ENCODE peak calls at places on chromosomes 5 and 9, in nine cellular contexts. One of them, this sample, is unnamed.

GRCh38 chr5:143758750-143759149 is 53.2 kb upstream of the HMHB1 start:
- DNase-seq in tibial nerve: no peak
- DNase-seq in OCI-LY7: no peak
- DNase-seq in CD8-positive, alpha-beta memory T cell: no peak
- DNase-seq in psoas muscle: no peak
- DNase-seq in heart left ventricle: no peak
- DNase-seq in GM23338: no peak
- DNase-seq in transverse colon: no peak
- DNase-seq in CD4-positive, CD25-positive, alpha-beta regulatory T cell: no peak
- DNase-seq in this sample: peak

GRCh38 chr9:23361096-23361495 is 464.9 kb downstream of the ELAVL2 start:
- DNase-seq in tibial nerve: no peak
- DNase-seq in OCI-LY7: no peak
- DNase-seq in CD8-positive, alpha-beta memory T cell: no peak
- DNase-seq in psoas muscle: no peak
- DNase-seq in heart left ventricle: no peak
- DNase-seq in GM23338: no peak
- DNase-seq in transverse colon: no peak
- DNase-seq in CD4-positive, CD25-positive, alpha-beta regulatory T cell: no peak
- DNase-seq in this sample: no peak

GRCh38 chr9:14216612-14217194 is 97.2 kb downstream of the NFIB start:
- DNase-seq in tibial nerve: no peak
- DNase-seq in OCI-LY7: no peak
- DNase-seq in CD8-positive, alpha-beta memory T cell: no peak
- DNase-seq in psoas muscle: no peak
- DNase-seq in heart left ventricle: no peak
- DNase-seq in GM23338: no peak
- DNase-seq in transverse colon: no peak
- DNase-seq in CD4-positive, CD25-positive, alpha-beta regulatory T cell: no peak
- DNase-seq in this sample: no peak

GRCh38 chr9:129811967-129812363 is 9.0 kb downstream of the TOR1B start:
- DNase-seq in tibial nerve: no peak
- DNase-seq in OCI-LY7: peak
- DNase-seq in CD8-positive, alpha-beta memory T cell: no peak
- DNase-seq in psoas muscle: no peak
- DNase-seq in heart left ventricle: no peak
- DNase-seq in GM23338: no peak
- DNase-seq in transverse colon: no peak
- DNase-seq in CD4-positive, CD25-positive, alpha-beta regulatory T cell: no peak
- DNase-seq in this sample: no peak

GRCh38 chr5:76074487-76074886 is 8.7 kb upstream of the SV2C start:
- DNase-seq in tibial nerve: no peak
- DNase-seq in OCI-LY7: peak
- DNase-seq in CD8-positive, alpha-beta memory T cell: no peak
- DNase-seq in psoas muscle: no peak
- DNase-seq in heart left ventricle: no peak
- DNase-seq in GM23338: peak
- DNase-seq in transverse colon: peak
- DNase-seq in CD4-positive, CD25-positive, alpha-beta regulatory T cell: peak
- DNase-seq in this sample: no peak

GRCh38 chr9:110828148-110828730 is 159.6 kb downstream of the MUSK start:
- DNase-seq in tibial nerve: peak
- DNase-seq in OCI-LY7: no peak
- DNase-seq in CD8-positive, alpha-beta memory T cell: no peak
- DNase-seq in psoas muscle: peak
- DNase-seq in heart left ventricle: peak
- DNase-seq in GM23338: peak
- DNase-seq in transverse colon: no peak
- DNase-seq in CD4-positive, CD25-positive, alpha-beta regulatory T cell: no peak
- DNase-seq in this sample: no peak

GRCh38 chr5:130222638-130223037 is 318.4 kb downstream of the CHSY3 start:
- DNase-seq in tibial nerve: no peak
- DNase-seq in OCI-LY7: no peak
- DNase-seq in CD8-positive, alpha-beta memory T cell: no peak
- DNase-seq in psoas muscle: no peak
- DNase-seq in heart left ventricle: no peak
- DNase-seq in GM23338: no peak
- DNase-seq in transverse colon: no peak
- DNase-seq in CD4-positive, CD25-positive, alpha-beta regulatory T cell: no peak
- DNase-seq in this sample: no peak

GRCh38 chr9:14906000-14906399 is 4.2 kb downstream of the FREM1 start:
- DNase-seq in tibial nerve: no peak
- DNase-seq in OCI-LY7: no peak
- DNase-seq in CD8-positive, alpha-beta memory T cell: no peak
- DNase-seq in psoas muscle: no peak
- DNase-seq in heart left ventricle: no peak
- DNase-seq in GM23338: no peak
- DNase-seq in transverse colon: no peak
- DNase-seq in CD4-positive, CD25-positive, alpha-beta regulatory T cell: no peak
- DNase-seq in this sample: no peak

GRCh38 chr5:137648361-137648760 is 87.5 kb downstream of the KLHL3 start:
- DNase-seq in tibial nerve: no peak
- DNase-seq in OCI-LY7: no peak
- DNase-seq in CD8-positive, alpha-beta memory T cell: no peak
- DNase-seq in psoas muscle: no peak
- DNase-seq in heart left ventricle: no peak
- DNase-seq in GM23338: no peak
- DNase-seq in transverse colon: no peak
- DNase-seq in CD4-positive, CD25-positive, alpha-beta regulatory T cell: no peak
- DNase-seq in this sample: no peak

GRCh38 chr5:61850696-61851095 is 455.3 kb upstream of the KIF2A start:
- DNase-seq in tibial nerve: no peak
- DNase-seq in OCI-LY7: no peak
- DNase-seq in CD8-positive, alpha-beta memory T cell: no peak
- DNase-seq in psoas muscle: no peak
- DNase-seq in heart left ventricle: no peak
- DNase-seq in GM23338: no peak
- DNase-seq in transverse colon: no peak
- DNase-seq in CD4-positive, CD25-positive, alpha-beta regulatory T cell: no peak
- DNase-seq in this sample: no peak

GRCh38 chr5:130065617-130066016 is 161.4 kb downstream of the CHSY3 start:
- DNase-seq in tibial nerve: no peak
- DNase-seq in OCI-LY7: no peak
- DNase-seq in CD8-positive, alpha-beta memory T cell: no peak
- DNase-seq in psoas muscle: no peak
- DNase-seq in heart left ventricle: no peak
- DNase-seq in GM23338: no peak
- DNase-seq in transverse colon: no peak
- DNase-seq in CD4-positive, CD25-positive, alpha-beta regulatory T cell: no peak
- DNase-seq in this sample: no peak

GRCh38 chr5:83414601-83415000 is 56.9 kb upstream of the VCAN start:
- DNase-seq in tibial nerve: no peak
- DNase-seq in OCI-LY7: no peak
- DNase-seq in CD8-positive, alpha-beta memory T cell: no peak
- DNase-seq in psoas muscle: no peak
- DNase-seq in heart left ventricle: no peak
- DNase-seq in GM23338: no peak
- DNase-seq in transverse colon: no peak
- DNase-seq in CD4-positive, CD25-positive, alpha-beta regulatory T cell: no peak
- DNase-seq in this sample: no peak

GRCh38 chr9:130471411-130472183 is 26.8 kb downstream of the ASS1 start:
- DNase-seq in tibial nerve: no peak
- DNase-seq in OCI-LY7: no peak
- DNase-seq in CD8-positive, alpha-beta memory T cell: no peak
- DNase-seq in psoas muscle: no peak
- DNase-seq in heart left ventricle: no peak
- DNase-seq in GM23338: no peak
- DNase-seq in transverse colon: no peak
- DNase-seq in CD4-positive, CD25-positive, alpha-beta regulatory T cell: no peak
- DNase-seq in this sample: no peak

GRCh38 chr9:112532427-112532826 is 45.8 kb downstream of the KIAA1958 start:
- DNase-seq in tibial nerve: peak
- DNase-seq in OCI-LY7: no peak
- DNase-seq in CD8-positive, alpha-beta memory T cell: no peak
- DNase-seq in psoas muscle: peak
- DNase-seq in heart left ventricle: no peak
- DNase-seq in GM23338: no peak
- DNase-seq in transverse colon: peak
- DNase-seq in CD4-positive, CD25-positive, alpha-beta regulatory T cell: no peak
- DNase-seq in this sample: peak

GRCh38 chr9:98514841-98515240 is 193.9 kb downstream of the GABBR2 start:
- DNase-seq in tibial nerve: no peak
- DNase-seq in OCI-LY7: no peak
- DNase-seq in CD8-positive, alpha-beta memory T cell: no peak
- DNase-seq in psoas muscle: no peak
- DNase-seq in heart left ventricle: no peak
- DNase-seq in GM23338: no peak
- DNase-seq in transverse colon: no peak
- DNase-seq in CD4-positive, CD25-positive, alpha-beta regulatory T cell: no peak
- DNase-seq in this sample: no peak

GRCh38 chr5:65034782-65035181 is 266.1 kb downstream of the CWC27 start:
- DNase-seq in tibial nerve: no peak
- DNase-seq in OCI-LY7: peak
- DNase-seq in CD8-positive, alpha-beta memory T cell: no peak
- DNase-seq in psoas muscle: no peak
- DNase-seq in heart left ventricle: no peak
- DNase-seq in GM23338: peak
- DNase-seq in transverse colon: peak
- DNase-seq in CD4-positive, CD25-positive, alpha-beta regulatory T cell: no peak
- DNase-seq in this sample: no peak

GRCh38 chr5:176319827-176320554 is 41.6 kb downstream of the KIAA1191 start:
- DNase-seq in tibial nerve: no peak
- DNase-seq in OCI-LY7: peak
- DNase-seq in CD8-positive, alpha-beta memory T cell: no peak
- DNase-seq in psoas muscle: no peak
- DNase-seq in heart left ventricle: no peak
- DNase-seq in GM23338: peak
- DNase-seq in transverse colon: no peak
- DNase-seq in CD4-positive, CD25-positive, alpha-beta regulatory T cell: no peak
- DNase-seq in this sample: no peak

DNA sequence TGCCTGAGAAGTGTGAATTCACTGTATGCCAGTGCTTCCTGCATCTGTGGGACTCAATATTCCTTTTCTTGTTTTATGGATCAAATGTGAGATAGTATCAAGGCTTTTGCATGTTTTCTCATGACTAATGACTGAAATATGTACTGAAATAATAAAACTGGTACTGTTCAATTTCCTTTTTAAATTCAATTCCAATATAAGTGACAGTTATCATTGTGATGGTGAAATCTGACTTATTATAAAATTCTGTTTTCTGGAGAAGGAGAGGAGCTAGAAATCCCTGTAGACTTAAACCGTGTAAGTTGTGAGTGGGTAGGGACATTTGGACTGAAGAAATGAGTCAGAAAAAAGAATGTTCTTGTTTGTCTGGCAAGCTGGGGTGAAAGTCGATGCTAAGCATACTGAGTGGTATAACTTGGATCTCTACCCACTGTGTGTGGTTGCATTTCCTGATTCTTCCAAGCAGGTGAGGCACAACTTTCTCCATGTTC is 245.2 kb downstream of the EFNA5 start:
- DNase-seq in tibial nerve: no peak
- DNase-seq in OCI-LY7: no peak
- DNase-seq in CD8-positive, alpha-beta memory T cell: no peak
- DNase-seq in psoas muscle: no peak
- DNase-seq in heart left ventricle: no peak
- DNase-seq in GM23338: no peak
- DNase-seq in transverse colon: no peak
- DNase-seq in CD4-positive, CD25-positive, alpha-beta regulatory T cell: no peak
- DNase-seq in this sample: peak
- H3K27ac ChIP-seq in tibial nerve: no peak
- H3K27ac ChIP-seq in OCI-LY7: no peak
- H3K27ac ChIP-seq in CD8-positive, alpha-beta memory T cell: no peak
- H3K27ac ChIP-seq in psoas muscle: no peak
- H3K27ac ChIP-seq in heart left ventricle: no peak
- H3K27ac ChIP-seq in GM23338: no peak
- H3K27ac ChIP-seq in transverse colon: no peak
- H3K27ac ChIP-seq in CD4-positive, CD25-positive, alpha-beta regulatory T cell: no peak
- H3K27ac ChIP-seq in this sample: no peak

DNA sequence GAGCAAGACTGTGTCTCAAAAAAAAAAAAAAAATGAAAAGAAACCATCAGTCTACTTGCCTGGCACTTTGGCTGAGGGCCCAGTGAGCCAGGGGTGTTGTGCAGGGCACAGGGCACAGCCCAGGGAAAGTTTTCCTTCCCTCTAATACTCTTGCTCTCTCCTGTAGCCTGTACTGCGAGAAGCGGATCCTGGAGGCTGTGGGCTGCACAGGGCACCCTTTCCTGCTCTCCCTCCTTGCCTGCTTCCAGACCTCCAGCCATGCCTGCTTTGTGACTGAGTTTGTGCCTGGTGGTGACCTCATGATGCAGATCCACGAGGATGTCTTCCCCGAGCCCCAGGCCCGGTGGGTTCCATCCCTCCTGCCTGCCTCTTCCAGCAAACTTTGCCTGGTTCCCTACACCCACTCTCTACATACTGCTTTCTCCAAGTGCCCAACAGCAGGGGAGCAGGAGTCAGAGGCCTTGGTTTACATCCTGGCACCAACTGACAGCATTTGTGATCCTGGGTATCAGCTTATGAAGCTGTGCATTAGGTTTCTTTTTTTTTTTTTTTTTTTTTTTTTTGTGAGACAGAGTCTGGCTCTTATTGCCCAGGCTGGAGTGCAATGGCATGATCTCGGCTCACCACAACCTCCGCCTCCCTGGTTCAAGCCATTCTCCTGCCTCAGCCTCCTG is 7.2 kb downstream of the ZDHHC12 start:
- DNase-seq in tibial nerve: no peak
- DNase-seq in OCI-LY7: no peak
- DNase-seq in CD8-positive, alpha-beta memory T cell: no peak
- DNase-seq in psoas muscle: no peak
- DNase-seq in heart left ventricle: no peak
- DNase-seq in GM23338: no peak
- DNase-seq in transverse colon: peak
- DNase-seq in CD4-positive, CD25-positive, alpha-beta regulatory T cell: no peak
- DNase-seq in this sample: no peak
- H3K27ac ChIP-seq in tibial nerve: no peak
- H3K27ac ChIP-seq in OCI-LY7: no peak
- H3K27ac ChIP-seq in CD8-positive, alpha-beta memory T cell: no peak
- H3K27ac ChIP-seq in psoas muscle: no peak
- H3K27ac ChIP-seq in heart left ventricle: no peak
- H3K27ac ChIP-seq in GM23338: no peak
- H3K27ac ChIP-seq in transverse colon: no peak
- H3K27ac ChIP-seq in CD4-positive, CD25-positive, alpha-beta regulatory T cell: no peak
- H3K27ac ChIP-seq in this sample: no peak

GRCh38 chr5:157828949-157829639 is 29.9 kb downstream of the CLINT1 start:
- DNase-seq in tibial nerve: no peak
- DNase-seq in OCI-LY7: no peak
- DNase-seq in CD8-positive, alpha-beta memory T cell: no peak
- DNase-seq in psoas muscle: no peak
- DNase-seq in heart left ventricle: no peak
- DNase-seq in GM23338: peak
- DNase-seq in transverse colon: no peak
- DNase-seq in CD4-positive, CD25-positive, alpha-beta regulatory T cell: no peak
- DNase-seq in this sample: no peak
- H3K27ac ChIP-seq in tibial nerve: no peak
- H3K27ac ChIP-seq in OCI-LY7: peak
- H3K27ac ChIP-seq in CD8-positive, alpha-beta memory T cell: no peak
- H3K27ac ChIP-seq in psoas muscle: no peak
- H3K27ac ChIP-seq in heart left ventricle: no peak
- H3K27ac ChIP-seq in GM23338: no peak
- H3K27ac ChIP-seq in transverse colon: peak
- H3K27ac ChIP-seq in CD4-positive, CD25-positive, alpha-beta regulatory T cell: no peak
- H3K27ac ChIP-seq in this sample: no peak

DNA sequence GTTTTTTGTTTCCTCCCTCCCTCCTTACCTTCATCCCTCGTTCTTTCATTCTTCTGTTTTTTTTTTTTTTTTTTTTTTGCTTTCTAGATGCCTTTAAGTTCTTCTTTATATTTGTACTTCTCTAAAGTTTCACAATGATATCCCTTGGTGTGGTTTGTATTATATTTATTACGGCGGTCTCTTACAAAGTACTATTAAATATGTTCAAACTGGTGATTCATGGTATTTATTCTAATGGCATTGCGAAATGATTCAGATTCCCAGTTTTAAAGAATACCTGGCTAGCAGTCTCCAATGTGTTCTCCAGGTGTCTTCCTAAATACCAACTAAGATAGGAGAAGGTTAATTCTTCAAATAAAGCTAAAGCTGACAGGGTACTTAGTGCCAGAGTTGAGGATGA is 690.1 kb upstream of the COX7C start:
- DNase-seq in tibial nerve: no peak
- DNase-seq in OCI-LY7: no peak
- DNase-seq in CD8-positive, alpha-beta memory T cell: no peak
- DNase-seq in psoas muscle: no peak
- DNase-seq in heart left ventricle: no peak
- DNase-seq in GM23338: no peak
- DNase-seq in transverse colon: no peak
- DNase-seq in CD4-positive, CD25-positive, alpha-beta regulatory T cell: no peak
- DNase-seq in this sample: no peak
- H3K27ac ChIP-seq in tibial nerve: no peak
- H3K27ac ChIP-seq in OCI-LY7: no peak
- H3K27ac ChIP-seq in CD8-positive, alpha-beta memory T cell: no peak
- H3K27ac ChIP-seq in psoas muscle: no peak
- H3K27ac ChIP-seq in heart left ventricle: no peak
- H3K27ac ChIP-seq in GM23338: no peak
- H3K27ac ChIP-seq in transverse colon: no peak
- H3K27ac ChIP-seq in CD4-positive, CD25-positive, alpha-beta regulatory T cell: no peak
- H3K27ac ChIP-seq in this sample: no peak

This sample was measured in AG04450.